ENCODE peak calls at places on chromosome 12, in ten cellular contexts. B is neural crest cell; L is ELR; V is heart right ventricle; S is H54; U is T-helper 2 cell; R is M059J; A is fibroblast of mammary gland; P is stimulated activated CD8-positive, alpha-beta memory T cell treated with anti-CD3 and anti-CD28 coated beads, Interleukin-12 subunit alpha, Interleukin-12 subunit beta, amount 100 ng/mL, for 4 hours; H is RCC 7860. Y is an unnamed sample.

GRCh38 chr12:11731042-11731357 is 81.5 kb downstream of the ETV6 start:
- DNase-seq in B (no peak), L (no peak), V (no peak), S (no peak), U (no peak), R (no peak), A (no peak), P (no peak), H (no peak), Y (no peak)

GRCh38 chr12:92707926-92708325 is 5.1 kb downstream of the PLEKHG7 start:
- DNase-seq in B (no peak), L (no peak), V (no peak), S (no peak), U (no peak), R (no peak), A (no peak), P (no peak), H (no peak), Y (no peak)

GRCh38 chr12:1880876-1881275 is 37.6 kb downstream of the CACNA2D4 start:
- DNase-seq in B (no peak), L (no peak), V (no peak), S (no peak), U (no peak), R (no peak), A (no peak), P (no peak), H (no peak), Y (no peak)

GRCh38 chr12:4148418-4149056 is 125.0 kb upstream of the CCND2 start:
- DNase-seq in B (no peak), L (no peak), V (peak), S (no peak), U (peak), R (no peak), A (no peak), P (peak), H (no peak), Y (peak)

GRCh38 chr12:38934078-38934584 is 28.7 kb upstream of the CPNE8 start:
- DNase-seq in B (no peak), L (no peak), V (no peak), S (no peak), U (no peak), R (no peak), A (no peak), P (no peak), H (no peak), Y (no peak)

GRCh38 chr12:110923692-110924334 is 3.4 kb upstream of the MYL2 start:
- DNase-seq in B (no peak), L (no peak), V (no peak), S (no peak), U (no peak), R (no peak), A (no peak), P (no peak), H (no peak), Y (no peak)

GRCh38 chr12:53603804-53604203 is 22.4 kb downstream of the ATF7 start:
- DNase-seq in B (no peak), L (no peak), V (no peak), S (no peak), U (no peak), R (no peak), A (no peak), P (no peak), H (no peak), Y (no peak)

GRCh38 chr12:642633-643477 is 20.4 kb downstream of the NINJ2 start:
- DNase-seq in B (peak), L (peak), V (peak), S (no peak), U (peak), R (peak), A (peak), P (peak), H (no peak), Y (peak)

GRCh38 chr12:47854531-47854930 is 34.8 kb upstream of the HDAC7 start:
- DNase-seq in B (no peak), L (no peak), V (no peak), S (no peak), U (no peak), R (no peak), A (no peak), P (no peak), H (no peak), Y (no peak)

GRCh38 chr12:45286621-45287020 is 70.7 kb downstream of the ANO6 start:
- DNase-seq in B (no peak), L (no peak), V (no peak), S (no peak), U (no peak), R (no peak), A (no peak), P (no peak), H (no peak), Y (no peak)

GRCh38 chr12:104590002-104590401 is 133.3 kb downstream of the CHST11 start:
- DNase-seq in B (no peak), L (no peak), V (no peak), S (no peak), U (no peak), R (no peak), A (no peak), P (no peak), H (no peak), Y (no peak)

Y was measured in heart left ventricle.